ENCODE peak calls at places on chromosomes 2 and 18, in eight cellular contexts. P is A549; B is stomach; F is thyroid gland; R is CD8-positive, alpha-beta T cell; I is fibroblast of lung; X is Peyer's patch; O is brain microvascular endothelial cell. Y is an unnamed sample.

GRCh38 chr18:61681065-61681464 is 211.7 kb downstream of the RNF152 start:
- DNase-seq in B (no peak), I (no peak), O (no peak), R (no peak), F (no peak), X (no peak), P (no peak), Y (no peak)

GRCh38 chr2:24399434-24400206 is 39.3 kb upstream of the ITSN2 start:
- DNase-seq in B (no peak), F (no peak), I (no peak), O (no peak), X (no peak), R (no peak), P (no peak), Y (no peak)

GRCh38 chr2:125386074-125386473 is 1269.9 kb upstream of the GYPC start:
- DNase-seq in R (no peak), F (no peak), P (peak), B (no peak), O (no peak), X (no peak), I (no peak), Y (no peak)

GRCh38 chr2:98912957-98913915 is 22.8 kb downstream of the CRACDL start:
- DNase-seq in B (peak), O (no peak), I (peak), X (no peak), P (no peak), R (no peak), F (peak), Y (peak)

GRCh38 chr2:191800874-191801273 is 46.0 kb downstream of the CAVIN2 start:
- DNase-seq in P (no peak), X (no peak), O (no peak), I (no peak), F (no peak), B (no peak), R (no peak), Y (no peak)

GRCh38 chr2:156423674-156424282 is 12.4 kb upstream of the GPD2 start:
- DNase-seq in X (no peak), I (no peak), F (no peak), R (no peak), P (no peak), B (no peak), O (no peak), Y (no peak)

GRCh38 chr2:101770672-101771071 is 73.2 kb downstream of the MAP4K4 start:
- DNase-seq in O (peak), F (peak), P (peak), I (peak), R (no peak), X (no peak), B (no peak), Y (no peak)

GRCh38 chr2:12816379-12817306 is 99.9 kb downstream of the TRIB2 start:
- DNase-seq in R (no peak), I (peak), F (no peak), P (no peak), B (no peak), X (no peak), O (peak), Y (peak)

GRCh38 chr2:40797115-40797514 is 345.2 kb upstream of the SLC8A1 start:
- DNase-seq in I (peak), X (no peak), P (no peak), F (no peak), B (no peak), O (peak), R (no peak), Y (peak)

GRCh38 chr2:86821306-86821705 is 30.6 kb upstream of the CD8A start:
- DNase-seq in R (no peak), I (no peak), P (no peak), F (no peak), O (no peak), B (no peak), X (no peak), Y (no peak)

GRCh38 chr2:110999626-111000025 is 121.1 kb upstream of the BCL2L11 start:
- DNase-seq in X (no peak), R (no peak), O (no peak), P (no peak), I (no peak), F (no peak), B (no peak), Y (no peak)

GRCh38 chr2:46378616-46379015 is 81.4 kb downstream of the EPAS1 start:
- DNase-seq in X (no peak), I (no peak), B (no peak), F (no peak), O (no peak), R (no peak), P (no peak), Y (no peak)

GRCh38 chr18:11820697-11821096 is 30.5 kb upstream of the CHMP1B start:
- DNase-seq in P (no peak), O (no peak), R (no peak), B (no peak), X (no peak), F (no peak), I (no peak), Y (no peak)

GRCh38 chr2:18251486-18251885 is 309.0 kb downstream of the RDH14 start:
- DNase-seq in F (no peak), O (no peak), B (no peak), I (no peak), R (no peak), X (no peak), P (no peak), Y (no peak)

GRCh38 chr2:197279997-197280756 is 30.4 kb downstream of the ANKRD44 start:
- DNase-seq in I (peak), R (no peak), O (no peak), X (no peak), F (no peak), B (no peak), P (no peak), Y (no peak)

GRCh38 chr2:134252092-134252775 is 1.6 kb upstream of the MGAT5 start:
- DNase-seq in I (peak), B (no peak), X (no peak), R (no peak), F (no peak), O (no peak), P (no peak), Y (no peak)

GRCh38 chr2:100589527-100589926 is 26.7 kb downstream of the PDCL3 start:
- DNase-seq in X (no peak), P (no peak), F (no peak), I (no peak), B (no peak), O (no peak), R (no peak), Y (no peak)

GRCh38 chr2:170462433-170463205 is 252.5 kb upstream of the SP5 start:
- DNase-seq in B (no peak), X (no peak), O (no peak), P (no peak), R (no peak), F (no peak), I (no peak), Y (no peak)

GRCh38 chr2:169670215-169670651 is 24.0 kb downstream of the CFAP210 start:
- DNase-seq in R (no peak), I (peak), O (peak), B (no peak), F (no peak), P (no peak), X (no peak), Y (peak)

GRCh38 chr2:38251940-38252339 is 125.1 kb downstream of the ATL2 start:
- DNase-seq in O (no peak), P (no peak), X (no peak), B (no peak), R (no peak), F (no peak), I (no peak), Y (no peak)

GRCh38 chr2:157747280-157747679 is 118.6 kb upstream of the ACVR1C start:
- DNase-seq in I (no peak), B (no peak), P (no peak), F (no peak), R (no peak), O (no peak), X (no peak), Y (no peak)

GRCh38 chr2:157746234-157746950 is 117.7 kb upstream of the ACVR1C start:
- DNase-seq in O (peak), I (peak), F (peak), B (no peak), R (no peak), X (no peak), P (no peak), Y (no peak)

GRCh38 chr2:157748371-157749132 is 119.9 kb upstream of the ACVR1C start:
- DNase-seq in I (peak), O (no peak), X (no peak), P (no peak), F (no peak), R (no peak), B (no peak), Y (no peak)

GRCh38 chr2:157749684-157750083 is 121.0 kb upstream of the ACVR1C start:
- DNase-seq in X (no peak), R (no peak), I (no peak), O (no peak), F (no peak), P (no peak), B (no peak), Y (no peak)

DNA sequence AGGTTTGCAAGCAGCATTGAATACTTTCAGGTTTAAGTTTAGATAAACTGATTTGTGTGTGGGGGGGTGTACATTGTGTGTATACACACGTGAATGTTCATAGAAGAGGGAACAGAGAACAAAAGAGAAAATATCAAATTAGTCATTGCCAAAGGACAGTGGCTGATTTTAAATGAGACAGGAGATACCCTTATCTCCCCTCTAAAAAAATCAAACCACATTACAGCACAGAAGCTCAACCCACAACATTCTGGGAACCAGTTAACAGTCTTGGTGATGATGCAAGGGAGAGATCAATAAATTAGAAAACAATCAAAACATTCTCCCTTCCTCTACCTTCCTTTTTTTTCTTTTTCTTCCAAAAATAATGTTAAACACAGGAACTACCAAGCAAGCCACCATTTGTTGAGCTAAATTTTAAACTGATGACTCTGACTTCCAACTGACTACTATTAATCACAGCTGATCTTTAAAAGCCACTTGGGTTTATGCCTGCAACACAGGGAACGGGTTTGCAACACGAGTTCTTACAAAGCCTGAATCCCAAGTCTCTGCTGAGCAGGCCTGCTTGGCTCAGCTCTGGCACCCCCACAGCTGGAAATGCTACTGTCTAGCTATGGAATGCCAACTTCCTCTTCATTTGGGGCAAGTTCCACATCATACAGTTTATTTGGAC is 119.2 kb upstream of the ACVR1C start:
- DNase-seq in R (no peak), P (no peak), I (peak), O (peak), F (no peak), X (no peak), B (no peak), Y (no peak)
- H3K27ac ChIP-seq in R (no peak), P (no peak), I (peak), O (peak), F (no peak), X (no peak), B (no peak), Y (no peak)

DNA sequence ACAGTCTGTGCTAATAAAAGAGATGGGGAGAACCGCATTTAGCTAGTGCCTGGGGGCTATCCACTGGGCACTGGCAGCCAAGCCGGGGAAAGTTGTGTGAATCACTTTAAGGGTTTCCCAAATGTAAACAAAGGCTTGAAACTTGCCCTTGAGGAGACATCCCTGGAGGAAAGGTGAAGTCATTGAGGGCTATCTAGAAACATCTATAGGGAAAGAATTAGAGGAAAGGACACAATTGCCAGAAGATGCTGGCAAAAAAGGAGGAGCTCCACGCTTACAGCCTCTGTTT is 8.9 kb upstream of the EFHD1 start:
- DNase-seq in P (no peak), R (no peak), X (no peak), B (no peak), I (no peak), F (no peak), O (no peak), Y (peak)
- TF ChIP-seq CTCF in P (no peak), R (no peak), X (no peak), B (no peak), I (no peak), F (no peak), O (no peak), Y (no peak)

GRCh38 chr2:234592541-234592940 is 95.7 kb upstream of the ARL4C start:
- DNase-seq in O (no peak), P (no peak), X (no peak), I (no peak), B (no peak), F (no peak), R (no peak), Y (no peak)
- H3K27ac ChIP-seq in O (no peak), P (no peak), X (no peak), I (no peak), B (no peak), F (no peak), R (no peak), Y (no peak)

GRCh38 chr18:36752929-36753865 is 75.6 kb downstream of the TPGS2 start:
- DNase-seq in B (no peak), P (no peak), O (no peak), F (no peak), R (no peak), X (no peak), I (peak), Y (no peak)
- TF ChIP-seq CTCF in B (no peak), P (no peak), O (no peak), F (no peak), R (no peak), X (no peak), I (no peak), Y (no peak)

Y was measured in RWPE1.